ENCODE peak calls at places on chromosomes 3 and 15, in seven cellular contexts. F is stimulated activated CD4-positive, alpha-beta T cell treated with anti-CD3 and anti-CD28 coated beads, Interleukin-4, amount 100 ng/mL, for 24 hours; W is EL; M is fibroblast of the aortic adventitia; R is DMS153; D is NCI-H446 treated with DMSO at 0.1 percent for 48 hours; Q is RWPE2. A is an unnamed sample.

GRCh38 chr3:28576590-28577220 is 228.1 kb upstream of the AZI2 start:
- DNase-seq in F (no peak), M (no peak), R (no peak), D (no peak), Q (no peak), W (no peak), A (no peak)

GRCh38 chr3:14274999-14275961 is 96.7 kb downstream of the LSM3 start:
- DNase-seq in M (no peak), D (no peak), R (no peak), W (no peak), Q (no peak), F (no peak), A (no peak)

GRCh38 chr3:70824078-70824477 is 511.6 kb upstream of the MDFIC2 start:
- DNase-seq in R (no peak), F (no peak), M (peak), D (peak), Q (no peak), W (no peak), A (no peak)

GRCh38 chr15:51718199-51718598 is 19.3 kb downstream of the LYSMD2 start:
- DNase-seq in D (no peak), F (no peak), M (no peak), R (no peak), Q (no peak), W (no peak), A (no peak)

GRCh38 chr15:63780969-63781368 is 52.8 kb downstream of the HERC1 start:
- DNase-seq in R (no peak), Q (no peak), F (no peak), M (no peak), D (no peak), W (no peak), A (no peak)

GRCh38 chr3:186917660-186918312 is 12.5 kb upstream of the ST6GAL1 start:
- DNase-seq in R (no peak), D (no peak), M (no peak), Q (no peak), W (no peak), F (no peak), A (no peak)

GRCh38 chr3:196138927-196139680 is 57.2 kb upstream of the TFRC start:
- DNase-seq in W (peak), Q (no peak), F (no peak), R (no peak), D (no peak), M (peak), A (no peak)

GRCh38 chr3:141644931-141645330 is 93.2 kb upstream of the RNF7 start:
- DNase-seq in D (peak), W (peak), Q (no peak), M (peak), F (peak), R (no peak), A (peak)

GRCh38 chr3:132348531-132348930 is 31.3 kb downstream of the ACP3 start:
- DNase-seq in R (no peak), D (no peak), F (no peak), Q (no peak), M (no peak), W (no peak), A (no peak)

GRCh38 chr3:192957441-192957951 is 39.8 kb upstream of the MB21D2 start:
- DNase-seq in W (peak), M (peak), Q (no peak), D (peak), F (no peak), R (no peak), A (no peak)

GRCh38 chr15:43872416-43873020 is 45.7 kb downstream of the WDR76 start:
- DNase-seq in Q (no peak), D (peak), F (peak), W (peak), M (peak), R (no peak), A (peak)

GRCh38 chr3:179020112-179020511 is 51.5 kb downstream of the ZMAT3 start:
- DNase-seq in W (no peak), R (peak), F (no peak), M (no peak), D (no peak), Q (no peak), A (no peak)

GRCh38 chr3:128076783-128077624 is 24.8 kb downstream of the SEC61A1 start:
- DNase-seq in F (peak), M (no peak), W (no peak), Q (no peak), D (no peak), R (no peak), A (peak)

A was measured in activated naive CD4-positive, alpha-beta T cell treated with anti-CD3 and anti-CD28 coated beads, Interleukin-2, amount 10 ng/mL, durations not matched to agents 7 days and 5 days.